ENCODE peak calls at places on chromosomes 1 and 21, in six cellular contexts. One of them, this sample, is unnamed.

GRCh38 chr21:17660862-17661261 is 48.2 kb upstream of the BTG3 start:
- DNase-seq in Peyer's patch: no peak
- DNase-seq in ovary: no peak
- DNase-seq in adrenal gland: peak; percentile 66
- DNase-seq in upper lobe of left lung: no peak
- DNase-seq in sigmoid colon: no peak
- DNase-seq in this sample: no peak

GRCh38 chr1:95309031-95309459 is 75.0 kb downstream of the RWDD3 start:
- DNase-seq in Peyer's patch: no peak
- DNase-seq in ovary: no peak
- DNase-seq in adrenal gland: peak; percentile 69
- DNase-seq in upper lobe of left lung: no peak
- DNase-seq in sigmoid colon: no peak
- DNase-seq in this sample: no peak

GRCh38 chr1:47688631-47689296 is 250.9 kb downstream of the FOXD2 start:
- DNase-seq in Peyer's patch: no peak
- DNase-seq in ovary: no peak
- DNase-seq in adrenal gland: peak; percentile 24
- DNase-seq in upper lobe of left lung: peak; percentile 6
- DNase-seq in sigmoid colon: peak; percentile 45
- DNase-seq in this sample: no peak

GRCh38 chr1:112515311-112516009 is 6.7 kb downstream of the WNT2B start:
- DNase-seq in Peyer's patch: no peak
- DNase-seq in ovary: no peak
- DNase-seq in adrenal gland: no peak
- DNase-seq in upper lobe of left lung: no peak
- DNase-seq in sigmoid colon: no peak
- DNase-seq in this sample: no peak

GRCh38 chr1:242605521-242605920 is 81.0 kb upstream of the PLD5 start:
- DNase-seq in Peyer's patch: no peak
- DNase-seq in ovary: no peak
- DNase-seq in adrenal gland: no peak
- DNase-seq in upper lobe of left lung: no peak
- DNase-seq in sigmoid colon: no peak
- DNase-seq in this sample: no peak

GRCh38 chr1:56508523-56508983 is 70.8 kb downstream of the PLPP3 start:
- DNase-seq in Peyer's patch: peak; percentile 92
- DNase-seq in ovary: no peak
- DNase-seq in adrenal gland: peak; percentile 89
- DNase-seq in upper lobe of left lung: peak; percentile 80
- DNase-seq in sigmoid colon: peak; percentile 76
- DNase-seq in this sample: peak; percentile 68

GRCh38 chr1:36517415-36517814 is 34.7 kb upstream of the CSF3R start:
- DNase-seq in Peyer's patch: no peak
- DNase-seq in ovary: no peak
- DNase-seq in adrenal gland: no peak
- DNase-seq in upper lobe of left lung: no peak
- DNase-seq in sigmoid colon: peak; percentile 28
- DNase-seq in this sample: no peak

GRCh38 chr1:67635055-67635809 is 49.8 kb upstream of the GADD45A start:
- DNase-seq in Peyer's patch: no peak
- DNase-seq in ovary: no peak
- DNase-seq in adrenal gland: no peak
- DNase-seq in upper lobe of left lung: no peak
- DNase-seq in sigmoid colon: no peak
- DNase-seq in this sample: no peak

GRCh38 chr1:115099693-115100050 is 10.4 kb upstream of the TSPAN2 start:
- DNase-seq in Peyer's patch: no peak
- DNase-seq in ovary: no peak
- DNase-seq in adrenal gland: no peak
- DNase-seq in upper lobe of left lung: no peak
- DNase-seq in sigmoid colon: no peak
- DNase-seq in this sample: no peak

GRCh38 chr1:51326839-51327238 is 3.5 kb downstream of the TTC39A start:
- DNase-seq in Peyer's patch: no peak
- DNase-seq in ovary: no peak
- DNase-seq in adrenal gland: no peak
- DNase-seq in upper lobe of left lung: no peak
- DNase-seq in sigmoid colon: no peak
- DNase-seq in this sample: no peak

GRCh38 chr1:53909946-53910345 is 16.0 kb downstream of the DIO1 start:
- DNase-seq in Peyer's patch: no peak
- DNase-seq in ovary: no peak
- DNase-seq in adrenal gland: peak; percentile 67
- DNase-seq in upper lobe of left lung: no peak
- DNase-seq in sigmoid colon: no peak
- DNase-seq in this sample: no peak

GRCh38 chr1:50476800-50477199 is 53.6 kb upstream of the DMRTA2 start:
- DNase-seq in Peyer's patch: no peak
- DNase-seq in ovary: no peak
- DNase-seq in adrenal gland: no peak
- DNase-seq in upper lobe of left lung: no peak
- DNase-seq in sigmoid colon: no peak
- DNase-seq in this sample: no peak

GRCh38 chr1:212774584-212774983 is 17.0 kb downstream of the NSL1 start:
- DNase-seq in Peyer's patch: no peak
- DNase-seq in ovary: no peak
- DNase-seq in adrenal gland: no peak
- DNase-seq in upper lobe of left lung: no peak
- DNase-seq in sigmoid colon: no peak
- DNase-seq in this sample: no peak

GRCh38 chr1:64920936-64921589 is 45.3 kb downstream of the JAK1 start:
- DNase-seq in Peyer's patch: no peak
- DNase-seq in ovary: no peak
- DNase-seq in adrenal gland: no peak
- DNase-seq in upper lobe of left lung: no peak
- DNase-seq in sigmoid colon: no peak
- DNase-seq in this sample: no peak

GRCh38 chr21:45615145-45615711 is 28.3 kb upstream of the PCBP3 start:
- DNase-seq in Peyer's patch: peak; percentile 95
- DNase-seq in ovary: no peak
- DNase-seq in adrenal gland: peak; percentile 74
- DNase-seq in upper lobe of left lung: no peak
- DNase-seq in sigmoid colon: peak; percentile 58
- DNase-seq in this sample: no peak

GRCh38 chr1:203342192-203342940 is 8.6 kb downstream of the FMOD start:
- DNase-seq in Peyer's patch: peak; percentile 84
- DNase-seq in ovary: no peak
- DNase-seq in adrenal gland: peak; percentile 79
- DNase-seq in upper lobe of left lung: peak; percentile 56
- DNase-seq in sigmoid colon: peak; percentile 77
- DNase-seq in this sample: peak; percentile 75

GRCh38 chr1:91609571-91609970 is 108.9 kb downstream of the CDC7 start:
- DNase-seq in Peyer's patch: no peak
- DNase-seq in ovary: no peak
- DNase-seq in adrenal gland: no peak
- DNase-seq in upper lobe of left lung: no peak
- DNase-seq in sigmoid colon: no peak
- DNase-seq in this sample: no peak

GRCh38 chr1:220791287-220791686 is 4.6 kb downstream of the MTARC1 start:
- DNase-seq in Peyer's patch: no peak
- DNase-seq in ovary: no peak
- DNase-seq in adrenal gland: peak; percentile 68
- DNase-seq in upper lobe of left lung: no peak
- DNase-seq in sigmoid colon: no peak
- DNase-seq in this sample: peak; percentile 33

GRCh38 chr1:240344918-240345317 is 253.2 kb downstream of the FMN2 start:
- DNase-seq in Peyer's patch: no peak
- DNase-seq in ovary: no peak
- DNase-seq in adrenal gland: no peak
- DNase-seq in upper lobe of left lung: no peak
- DNase-seq in sigmoid colon: no peak
- DNase-seq in this sample: no peak

GRCh38 chr1:176033879-176034278 is 173.2 kb downstream of the COP1 start:
- DNase-seq in Peyer's patch: no peak
- DNase-seq in ovary: no peak
- DNase-seq in adrenal gland: no peak
- DNase-seq in upper lobe of left lung: no peak
- DNase-seq in sigmoid colon: no peak
- DNase-seq in this sample: no peak

GRCh38 chr1:171954386-171954785 is 113.1 kb downstream of the DNM3 start:
- DNase-seq in Peyer's patch: no peak
- DNase-seq in ovary: no peak
- DNase-seq in adrenal gland: no peak
- DNase-seq in upper lobe of left lung: no peak
- DNase-seq in sigmoid colon: no peak
- DNase-seq in this sample: no peak

GRCh38 chr1:156104065-156104810 is 10.3 kb upstream of the LMNA start:
- DNase-seq in Peyer's patch: peak; percentile 74
- DNase-seq in ovary: peak; percentile 83
- DNase-seq in adrenal gland: peak; percentile 78
- DNase-seq in upper lobe of left lung: peak; percentile 82
- DNase-seq in sigmoid colon: peak; percentile 91
- DNase-seq in this sample: no peak

GRCh38 chr1:209743145-209743482 is 12.7 kb upstream of the TRAF3IP3 start:
- DNase-seq in Peyer's patch: no peak
- DNase-seq in ovary: peak; percentile 51
- DNase-seq in adrenal gland: peak; percentile 69
- DNase-seq in upper lobe of left lung: no peak
- DNase-seq in sigmoid colon: peak; percentile 68
- DNase-seq in this sample: peak; percentile 26

GRCh38 chr1:198123146-198123545 is 33.7 kb upstream of the NEK7 start:
- DNase-seq in Peyer's patch: no peak
- DNase-seq in ovary: no peak
- DNase-seq in adrenal gland: no peak
- DNase-seq in upper lobe of left lung: no peak
- DNase-seq in sigmoid colon: no peak
- DNase-seq in this sample: no peak

GRCh38 chr1:225689882-225690459 is 37.0 kb upstream of the ENAH start:
- DNase-seq in Peyer's patch: no peak
- DNase-seq in ovary: no peak
- DNase-seq in adrenal gland: no peak
- DNase-seq in upper lobe of left lung: no peak
- DNase-seq in sigmoid colon: no peak
- DNase-seq in this sample: no peak

GRCh38 chr1:161915051-161915503 is 108.6 kb downstream of the OLFML2B start:
- DNase-seq in Peyer's patch: no peak
- DNase-seq in ovary: no peak
- DNase-seq in adrenal gland: no peak
- DNase-seq in upper lobe of left lung: no peak
- DNase-seq in sigmoid colon: no peak
- DNase-seq in this sample: no peak

GRCh38 chr1:23417570-23417969 is 7.0 kb downstream of the TCEA3 start:
- DNase-seq in Peyer's patch: peak; percentile 58
- DNase-seq in ovary: no peak
- DNase-seq in adrenal gland: peak; percentile 88
- DNase-seq in upper lobe of left lung: no peak
- DNase-seq in sigmoid colon: no peak
- DNase-seq in this sample: no peak

GRCh38 chr1:113669988-113670387 is 89.3 kb downstream of the PHTF1 start:
- DNase-seq in Peyer's patch: no peak
- DNase-seq in ovary: no peak
- DNase-seq in adrenal gland: no peak
- DNase-seq in upper lobe of left lung: no peak
- DNase-seq in sigmoid colon: no peak
- DNase-seq in this sample: no peak

GRCh38 chr1:84300501-84300900 is 1.0 kb upstream of the SAMD13 start:
- DNase-seq in Peyer's patch: no peak
- DNase-seq in ovary: no peak
- DNase-seq in adrenal gland: no peak
- DNase-seq in upper lobe of left lung: no peak
- DNase-seq in sigmoid colon: no peak
- DNase-seq in this sample: no peak

GRCh38 chr1:84299536-84300260 is 1.8 kb upstream of the SAMD13 start:
- DNase-seq in Peyer's patch: no peak
- DNase-seq in ovary: no peak
- DNase-seq in adrenal gland: no peak
- DNase-seq in upper lobe of left lung: no peak
- DNase-seq in sigmoid colon: no peak
- DNase-seq in this sample: no peak

GRCh38 chr1:84298688-84299535 is 2.6 kb upstream of the SAMD13 start:
- DNase-seq in Peyer's patch: peak; percentile 62
- DNase-seq in ovary: no peak
- DNase-seq in adrenal gland: peak; percentile 73
- DNase-seq in upper lobe of left lung: peak; percentile 35
- DNase-seq in sigmoid colon: peak; percentile 66
- DNase-seq in this sample: peak; percentile 17

GRCh38 chr1:84298336-84298687 is 3.2 kb upstream of the SAMD13 start:
- DNase-seq in Peyer's patch: peak; percentile 76
- DNase-seq in ovary: peak; percentile 47
- DNase-seq in adrenal gland: peak; percentile 73
- DNase-seq in upper lobe of left lung: peak; percentile 42
- DNase-seq in sigmoid colon: peak; percentile 70
- DNase-seq in this sample: peak; percentile 19

GRCh38 chr1:84297546-84298244 is 3.8 kb upstream of the SAMD13 start:
- DNase-seq in Peyer's patch: no peak
- DNase-seq in ovary: no peak
- DNase-seq in adrenal gland: no peak
- DNase-seq in upper lobe of left lung: no peak
- DNase-seq in sigmoid colon: no peak
- DNase-seq in this sample: no peak
- TF ChIP-seq POLR2A in Peyer's patch: peak; percentile 69
- TF ChIP-seq POLR2A in ovary: no peak
- TF ChIP-seq POLR2A in adrenal gland: no peak
- TF ChIP-seq POLR2A in upper lobe of left lung: no peak
- TF ChIP-seq POLR2A in sigmoid colon: no peak
- TF ChIP-seq POLR2A in this sample: no peak

DNA sequence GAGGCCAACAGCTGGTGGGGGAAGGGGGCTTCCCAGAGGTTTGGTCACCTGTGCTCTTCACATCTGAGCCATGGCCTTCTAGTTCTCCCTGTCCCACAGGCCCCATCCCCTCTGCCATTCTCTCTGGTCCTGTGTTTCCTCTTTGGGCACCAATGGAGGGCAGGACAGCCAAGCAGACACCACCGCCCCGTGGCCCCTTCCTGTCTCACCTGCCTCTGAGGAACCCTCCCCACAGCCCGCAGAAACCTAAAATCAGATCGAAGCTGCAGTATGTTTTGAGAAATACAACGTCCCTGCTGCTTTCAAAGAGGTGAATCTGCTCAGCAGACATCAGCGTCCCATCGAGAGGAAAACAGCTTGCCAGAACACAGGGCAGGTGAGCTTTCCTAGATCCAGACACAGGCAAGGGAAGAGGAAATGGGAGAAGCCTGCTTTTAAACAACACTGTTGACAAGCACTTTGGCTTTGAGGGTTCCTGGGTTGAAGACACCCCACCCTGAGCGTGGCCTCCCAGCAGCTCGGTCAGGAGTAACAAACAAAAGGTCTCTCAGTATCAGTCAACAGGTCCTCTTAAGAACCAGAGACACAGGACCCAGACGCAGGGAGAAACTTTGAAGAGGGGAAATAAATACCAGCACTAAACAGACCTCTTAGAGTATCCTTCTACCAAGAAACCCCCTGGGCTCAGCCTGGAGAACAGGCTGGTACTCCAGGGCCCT is 2.3 kb downstream of the PANK4 start:
- DNase-seq in Peyer's patch: peak; percentile 78
- DNase-seq in ovary: no peak
- DNase-seq in adrenal gland: no peak
- DNase-seq in upper lobe of left lung: no peak
- DNase-seq in sigmoid colon: no peak
- DNase-seq in this sample: no peak
- H3K4me3 ChIP-seq in Peyer's patch: no peak overlapping the region
- H3K4me3 ChIP-seq in ovary: no peak overlapping the region
- H3K4me3 ChIP-seq in adrenal gland: no peak overlapping the region
- H3K4me3 ChIP-seq in upper lobe of left lung: peak overlapping the region; percentile 96
- H3K4me3 ChIP-seq in sigmoid colon: no peak overlapping the region
- H3K4me3 ChIP-seq in this sample: no peak overlapping the region

GRCh38 chr1:234842726-234843641 is 233.0 kb upstream of the IRF2BP2 start:
- DNase-seq in Peyer's patch: peak; percentile 60
- DNase-seq in ovary: no peak
- DNase-seq in adrenal gland: no peak
- DNase-seq in upper lobe of left lung: peak; percentile 34
- DNase-seq in sigmoid colon: no peak
- DNase-seq in this sample: no peak
- TF ChIP-seq POLR2A in Peyer's patch: no peak
- TF ChIP-seq POLR2A in ovary: no peak
- TF ChIP-seq POLR2A in adrenal gland: no peak
- TF ChIP-seq POLR2A in upper lobe of left lung: no peak
- TF ChIP-seq POLR2A in sigmoid colon: no peak
- TF ChIP-seq POLR2A in this sample: no peak

GRCh38 chr21:31872072-31872451 is 758 bp upstream of the HUNK start:
- DNase-seq in Peyer's patch: no peak
- DNase-seq in ovary: no peak
- DNase-seq in adrenal gland: no peak
- DNase-seq in upper lobe of left lung: no peak
- DNase-seq in sigmoid colon: no peak
- DNase-seq in this sample: no peak
- H3K4me3 ChIP-seq in Peyer's patch: no peak overlapping the region
- H3K4me3 ChIP-seq in ovary: peak overlapping the region; percentile 55
- H3K4me3 ChIP-seq in adrenal gland: no peak overlapping the region
- H3K4me3 ChIP-seq in upper lobe of left lung: peak overlapping the region; percentile 56
- H3K4me3 ChIP-seq in sigmoid colon: peak overlapping the region; percentile 48
- H3K4me3 ChIP-seq in this sample: no peak overlapping the region

This sample was measured in tibial nerve.